ENCODE peak calls at places on chromosomes 7 and 10, in five cellular contexts. K, X, S, Y and P are unnamed samples. For H3K36me3, the result is how much of the 10 kb centered on the place peaks cover.

GRCh38 chr7:5177060-5177459 is 13.0 kb upstream of the WIPI2 start:
- DNase-seq in K (no peak), X (peak), S (no peak), Y (no peak), P (no peak)

GRCh38 chr10:100534726-100535125 is 1.0 kb upstream of the HIF1AN start:
- DNase-seq in K (no peak), X (no peak), S (no peak), Y (no peak), P (no peak)

GRCh38 chr7:73966941-73967831 is 60.8 kb upstream of the ELN start:
- DNase-seq in K (no peak), X (no peak), S (no peak), Y (no peak), P (peak)

GRCh38 chr7:68629-69028 is 123.7 kb upstream of the FAM20C start:
- DNase-seq in K (no peak), X (no peak), S (no peak), Y (no peak), P (peak)

GRCh38 chr7:39270018-39270417 is 292.3 kb downstream of the POU6F2 start:
- DNase-seq in K (no peak), X (no peak), S (no peak), Y (no peak), P (no peak)

GRCh38 chr7:36360244-36360643 is 29.4 kb upstream of the ANLN start:
- DNase-seq in K (peak), X (no peak), S (no peak), Y (no peak), P (peak)

GRCh38 chr7:116592445-116592844 is 67.6 kb downstream of the CAV1 start:
- DNase-seq in K (no peak), X (no peak), S (no peak), Y (no peak), P (peak)

GRCh38 chr7:101833799-101834198 is 16.4 kb downstream of the CUX1 start:
- DNase-seq in K (no peak), X (no peak), S (no peak), Y (peak), P (no peak)

GRCh38 chr10:89879121-89879520 is 177.7 kb downstream of the KIF20B start:
- DNase-seq in K (no peak), X (no peak), S (no peak), Y (no peak), P (no peak)

GRCh38 chr7:158864507-158864820 is 8.1 kb downstream of the DYNC2I1 start:
- DNase-seq in K (no peak), X (no peak), S (no peak), Y (no peak), P (no peak)

GRCh38 chr7:111763221-111763791 is 201.0 kb upstream of the IMMP2L start:
- DNase-seq in K (no peak), X (peak), S (peak), Y (no peak), P (peak)

GRCh38 chr7:17370901-17371550 is 72.6 kb downstream of the AHR start:
- DNase-seq in K (no peak), X (peak), S (no peak), Y (no peak), P (no peak)

GRCh38 chr7:34081931-34082330 is 176.6 kb downstream of the BMPER start:
- DNase-seq in K (no peak), X (no peak), S (no peak), Y (no peak), P (no peak)

GRCh38 chr7:44486693-44487092 is 3.8 kb downstream of the NUDCD3 start:
- DNase-seq in K (no peak), X (peak), S (no peak), Y (no peak), P (peak)

GRCh38 chr10:90701428-90701827 is 156.4 kb downstream of the HTR7 start:
- DNase-seq in K (no peak), X (no peak), S (no peak), Y (no peak), P (no peak)

GRCh38 chr10:101351017-101351416 is 2.9 kb upstream of the BTRC start:
- DNase-seq in K (no peak), X (no peak), S (no peak), Y (no peak), P (no peak)

GRCh38 chr10:104323085-104323484 is 15.2 kb downstream of the ITPRIP start:
- DNase-seq in K (no peak), X (no peak), S (no peak), Y (no peak), P (no peak)

GRCh38 chr7:86914468-86915054 is 144.9 kb downstream of the ELAPOR2 start:
- DNase-seq in K (no peak), X (peak), S (no peak), Y (no peak), P (peak)

GRCh38 chr7:114944742-114945625 is 23.1 kb downstream of the MDFIC start:
- DNase-seq in K (no peak), X (peak), S (peak), Y (no peak), P (peak)

GRCh38 chr7:8217200-8218068 is 44.5 kb downstream of the ICA1 start:
- DNase-seq in K (no peak), X (peak), S (peak), Y (peak), P (peak)

GRCh38 chr7:149196151-149196704 is 882 bp downstream of the ZNF282 start:
- DNase-seq in K (no peak), X (no peak), S (no peak), Y (no peak), P (peak)

GRCh38 chr10:16752099-16752498 is 65.1 kb downstream of the RSU1 start:
- DNase-seq in K (no peak), X (no peak), S (no peak), Y (no peak), P (no peak)

GRCh38 chr7:55448526-55448925 is 83.4 kb downstream of the LANCL2 start:
- DNase-seq in K (no peak), X (no peak), S (no peak), Y (no peak), P (no peak)

GRCh38 chr10:7861509-7862120 is 43.3 kb downstream of the TAF3 start:
- DNase-seq in K (no peak), X (no peak), S (no peak), Y (no peak), P (peak)

GRCh38 chr7:47506716-47507354 is 75.1 kb downstream of the TNS3 start:
- DNase-seq in K (no peak), X (peak), S (no peak), Y (no peak), P (no peak)

GRCh38 chr10:91313-91712 is 42.2 kb upstream of the TUBB8 start:
- DNase-seq in K (no peak), X (no peak), S (no peak), Y (no peak), P (no peak)

DNA sequence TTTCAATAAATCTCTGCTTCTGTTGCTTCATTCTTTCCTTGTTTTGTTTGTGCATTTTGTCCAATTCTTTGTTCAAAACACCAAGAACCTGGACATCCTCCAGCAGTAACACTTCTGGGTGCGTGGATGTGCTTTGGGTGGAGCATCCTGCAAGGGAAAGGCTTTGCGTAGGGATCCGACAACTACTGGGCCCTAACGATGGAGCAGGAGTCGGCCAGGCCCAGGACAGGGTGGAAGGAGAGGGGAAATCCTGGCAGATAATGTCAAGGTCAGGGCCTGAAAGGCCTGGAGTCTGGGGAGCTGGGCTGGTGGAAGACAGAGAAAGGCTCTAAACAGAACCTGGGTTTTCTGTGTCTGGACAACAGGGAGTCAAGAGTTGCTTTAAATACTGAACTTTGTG is 231.7 kb downstream of the ADAM12 start:
- DNase-seq in K (no peak), X (no peak), S (no peak), Y (no peak), P (no peak)
- H4K8ac ChIP-seq in K (no peak), X (no peak), S (no peak), Y (no peak), P (no peak)

DNA sequence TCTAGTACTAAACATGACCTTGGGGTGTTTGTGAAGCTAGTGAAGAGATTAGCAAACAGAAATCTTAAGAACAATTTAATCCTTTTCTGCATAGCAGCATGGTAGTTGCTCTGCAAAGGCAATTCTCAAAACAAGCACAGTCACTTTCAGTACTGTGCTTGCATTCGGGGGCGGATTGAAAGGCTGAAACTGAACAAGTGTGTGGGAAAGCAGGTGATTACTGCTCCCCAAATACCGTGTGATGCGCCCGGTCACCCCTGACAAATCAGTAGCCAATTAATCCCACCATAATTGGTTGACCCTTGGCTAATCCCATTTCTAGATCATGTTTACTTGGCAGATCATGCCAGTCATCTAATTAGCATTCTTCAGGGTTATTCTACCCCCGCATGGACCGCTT is 76.6 kb upstream of the ADRB1 start:
- DNase-seq in K (no peak), X (no peak), S (no peak), Y (no peak), P (no peak)
- H3K23ac ChIP-seq in K (no peak), X (no peak), S (no peak), Y (no peak), P (no peak)

GRCh38 chr10:97752956-97753355 is 16.0 kb downstream of the ZFYVE27 start:
- DNase-seq in K (no peak), X (no peak), S (no peak), Y (no peak), P (no peak)
- H3K36me3 ChIP-seq in K (half or more), X (half or more), S (half or more), Y (half or more), P (under half)

GRCh38 chr10:4147214-4147613 is 362.2 kb upstream of the KLF6 start:
- DNase-seq in K (no peak), X (no peak), S (no peak), Y (no peak), P (no peak)

GRCh38 chr10:4150676-4151075 is 365.7 kb upstream of the KLF6 start:
- DNase-seq in K (no peak), X (no peak), S (no peak), Y (no peak), P (no peak)

GRCh38 chr10:4154317-4154716 is 369.3 kb upstream of the KLF6 start:
- DNase-seq in K (no peak), X (no peak), S (no peak), Y (no peak), P (no peak)

DNA sequence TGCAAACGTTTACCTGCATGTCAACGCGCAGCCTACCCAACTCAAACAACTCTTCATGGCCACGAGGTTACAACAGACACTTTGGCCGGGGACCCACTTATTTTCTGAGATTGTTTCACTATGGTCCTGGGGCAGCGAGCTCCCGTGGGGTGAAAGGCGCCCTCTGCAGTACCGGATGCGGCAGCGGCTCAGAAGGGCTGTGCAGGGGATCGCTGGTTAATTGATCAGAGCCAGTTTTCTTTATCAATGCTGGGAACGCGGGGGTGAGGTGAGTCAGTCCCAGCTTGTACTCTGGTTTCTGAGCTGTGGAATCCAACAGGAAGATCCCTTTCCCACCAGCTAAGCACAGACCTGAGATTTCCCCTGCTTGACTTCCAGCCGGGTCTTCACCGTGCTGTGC is 366.5 kb upstream of the KLF6 start:
- DNase-seq in K (peak), X (peak), S (no peak), Y (no peak), P (peak)
- H4K8ac ChIP-seq in K (no peak), X (no peak), S (no peak), Y (no peak), P (no peak)

DNA sequence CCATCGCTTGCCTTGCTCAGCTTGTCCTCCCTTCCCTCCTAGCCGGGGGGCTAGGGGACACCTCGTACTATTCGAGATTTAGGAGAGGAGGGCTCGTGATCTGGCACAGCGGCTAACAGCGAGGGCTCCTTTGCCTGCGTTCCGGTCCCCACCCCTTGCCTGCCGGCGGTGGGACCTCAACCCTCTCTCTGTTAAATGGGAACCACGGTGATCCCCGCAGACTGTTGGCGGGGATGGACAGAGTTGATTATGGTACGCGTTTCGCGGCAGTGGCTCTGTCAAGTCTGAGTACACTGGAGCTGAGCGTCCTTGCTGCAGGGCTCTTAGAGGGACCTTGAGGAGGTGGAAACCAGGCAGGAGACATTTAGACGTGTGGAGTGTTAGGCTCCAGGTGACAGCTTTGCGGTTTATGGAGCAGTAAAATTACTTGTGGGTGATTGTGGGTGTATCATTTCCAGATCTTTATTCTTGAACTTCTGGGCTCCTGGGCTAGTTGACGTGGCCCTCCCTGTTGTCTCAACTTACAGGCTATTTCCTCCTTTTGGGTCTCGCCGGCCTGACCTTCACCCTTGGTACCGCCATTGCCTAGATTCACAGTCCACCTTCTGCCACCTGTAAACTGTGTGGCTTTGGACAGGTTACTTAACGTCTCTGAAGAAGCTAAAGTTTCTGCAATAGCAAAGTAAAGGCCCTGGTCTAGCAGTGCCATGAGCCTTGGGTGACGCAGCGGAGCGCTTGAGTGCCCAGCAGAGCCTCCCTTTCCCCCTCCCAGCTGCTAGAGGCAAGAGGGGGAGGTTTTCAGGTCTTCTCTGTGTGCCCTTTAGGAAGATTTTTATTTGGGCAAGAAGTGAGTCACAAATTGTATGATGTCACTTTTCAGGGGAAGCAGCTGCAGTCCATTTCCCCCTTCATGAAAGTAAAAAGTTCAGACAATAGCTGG is 730 bp downstream of the CASP7 start:
- DNase-seq in K (no peak), X (peak), S (no peak), Y (peak), P (no peak)
- H3K23ac ChIP-seq in K (no peak), X (peak), S (peak), Y (no peak), P (no peak)

GRCh38 chr10:11451640-11452260 is 159.7 kb downstream of the USP6NL start:
- DNase-seq in K (no peak), X (no peak), S (no peak), Y (no peak), P (no peak)
- H3K36me3 ChIP-seq in K (under half), X (under half), S (under half), Y (under half), P (under half)